ENCODE peak calls at places on chromosomes 3 and 15, in ten cellular contexts. S is NB4; G is activated B cell treated with CpG ODN at 0.5 μM for 24 hours; J is stimulated activated naive CD4-positive, alpha-beta T cell; M is cardiac muscle cell; Z is H7; X is PC-3; K is SHP77; W is activated CD4-positive, alpha-beta T cell treated with anti-CD3 and anti-CD28 coated beads, Interleukin-2, amount 50 U/mL, for 4 hours; U is ovary. R is an unnamed sample.

GRCh38 chr3:16188071-16188470 is 13.6 kb downstream of the GALNT15 start:
- DNase-seq in S (no peak), G (no peak), J (no peak), M (no peak), Z (no peak), X (no peak), K (no peak), W (no peak), U (no peak), R (no peak)

GRCh38 chr3:63034106-63034505 is 158.9 kb upstream of the CADPS start:
- DNase-seq in S (no peak), G (no peak), J (no peak), M (no peak), Z (no peak), X (no peak), K (no peak), W (no peak), U (no peak), R (no peak)

GRCh38 chr15:68578175-68578959 is 426 bp upstream of the CORO2B start:
- DNase-seq in S (peak; percentile 49), G (peak; percentile 57), J (no peak), M (peak; percentile 70), Z (peak; percentile 90), X (peak; percentile 32), K (no peak), W (no peak), U (peak; percentile 90), R (peak; percentile 89)

GRCh38 chr3:71563827-71564226 is 19.7 kb downstream of the FOXP1 start:
- DNase-seq in S (no peak), G (no peak), J (no peak), M (no peak), Z (no peak), X (no peak), K (no peak), W (no peak), U (no peak), R (no peak)

GRCh38 chr3:129672412-129672811 is 65.9 kb upstream of the PLXND1 start:
- DNase-seq in S (no peak), G (no peak), J (no peak), M (no peak), Z (no peak), X (no peak), K (no peak), W (no peak), U (no peak), R (no peak)

GRCh38 chr15:81575436-81576123 is 201.6 kb upstream of the TMC3 start:
- DNase-seq in S (no peak), G (no peak), J (no peak), M (peak; percentile 47), Z (no peak), X (no peak), K (peak; percentile 39), W (no peak), U (no peak), R (no peak)

GRCh38 chr3:53123953-53124352 is 6.3 kb downstream of the RFT1 start:
- DNase-seq in S (no peak), G (no peak), J (no peak), M (no peak), Z (no peak), X (no peak), K (no peak), W (no peak), U (no peak), R (no peak)

GRCh38 chr15:43991235-43991634 is 164.4 kb downstream of the WDR76 start:
- DNase-seq in S (no peak), G (no peak), J (no peak), M (no peak), Z (peak; percentile 26), X (no peak), K (no peak), W (no peak), U (no peak), R (no peak)

GRCh38 chr15:25863968-25864580 is 947 bp upstream of the ATP10A start:
- DNase-seq in S (no peak), G (no peak), J (no peak), M (no peak), Z (peak; percentile 55), X (no peak), K (no peak), W (no peak), U (no peak), R (no peak)

GRCh38 chr15:84883433-84883832 is 1.0 kb upstream of the SLC28A1 start:
- DNase-seq in S (no peak), G (no peak), J (no peak), M (no peak), Z (no peak), X (peak; percentile 31), K (no peak), W (no peak), U (no peak), R (no peak)

GRCh38 chr3:48564022-48564421 is 441 bp upstream of the UCN2 start:
- DNase-seq in S (peak; percentile 96), G (no peak), J (no peak), M (no peak), Z (peak; percentile 61), X (peak; percentile 77), K (no peak), W (no peak), U (no peak), R (peak; percentile 46)

GRCh38 chr3:35549690-35550089 is 89.6 kb upstream of the ARPP21 start:
- DNase-seq in S (no peak), G (no peak), J (no peak), M (no peak), Z (no peak), X (no peak), K (no peak), W (no peak), U (no peak), R (no peak)

GRCh38 chr3:112930771-112931170 is 44.1 kb downstream of the CD200R1 start:
- DNase-seq in S (no peak), G (no peak), J (no peak), M (no peak), Z (no peak), X (no peak), K (no peak), W (no peak), U (no peak), R (no peak)

GRCh38 chr15:94653071-94653470 is 421.7 kb downstream of the MCTP2 start:
- DNase-seq in S (no peak), G (no peak), J (no peak), M (no peak), Z (no peak), X (no peak), K (no peak), W (no peak), U (no peak), R (no peak)

GRCh38 chr15:78536134-78536533 is 4.1 kb upstream of the PSMA4 start:
- DNase-seq in S (no peak), G (no peak), J (no peak), M (no peak), Z (no peak), X (no peak), K (no peak), W (no peak), U (no peak), R (no peak)

GRCh38 chr3:159672728-159673471 is 315.7 kb upstream of the IL12A start:
- DNase-seq in S (no peak), G (no peak), J (no peak), M (no peak), Z (peak; percentile 13), X (peak; percentile 30), K (no peak), W (no peak), U (no peak), R (no peak)

GRCh38 chr15:51051776-51052175 is 42.9 kb downstream of the TNFAIP8L3 start:
- DNase-seq in S (no peak), G (no peak), J (no peak), M (no peak), Z (no peak), X (no peak), K (no peak), W (no peak), U (no peak), R (no peak)

GRCh38 chr15:67955256-67955655 is 98.9 kb upstream of the PIAS1 start:
- DNase-seq in S (peak; percentile 57), G (no peak), J (no peak), M (no peak), Z (no peak), X (no peak), K (no peak), W (no peak), U (no peak), R (no peak)

GRCh38 chr15:58762285-58762684 is 8.8 kb upstream of the MINDY2 start:
- DNase-seq in S (no peak), G (no peak), J (no peak), M (no peak), Z (no peak), X (no peak), K (no peak), W (no peak), U (no peak), R (no peak)

GRCh38 chr3:26347150-26347549 is 275.4 kb upstream of the LRRC3B start:
- DNase-seq in S (no peak), G (no peak), J (no peak), M (no peak), Z (no peak), X (no peak), K (no peak), W (no peak), U (no peak), R (no peak)

GRCh38 chr15:68674975-68675374 is 96.2 kb downstream of the CORO2B start:
- DNase-seq in S (peak; percentile 89), G (no peak), J (no peak), M (no peak), Z (peak; percentile 10), X (no peak), K (no peak), W (no peak), U (no peak), R (no peak)

GRCh38 chr3:69774029-69774428 is 34.8 kb downstream of the MITF start:
- DNase-seq in S (no peak), G (no peak), J (no peak), M (no peak), Z (no peak), X (peak; percentile 41), K (no peak), W (no peak), U (no peak), R (peak; percentile 85)

GRCh38 chr3:172106989-172107388 is 67.6 kb downstream of the FNDC3B start:
- DNase-seq in S (peak; percentile 95), G (no peak), J (peak; percentile 86), M (peak; percentile 20), Z (no peak), X (no peak), K (no peak), W (peak; percentile 35), U (no peak), R (no peak)

GRCh38 chr15:51192560-51193280 is 98.0 kb upstream of the TNFAIP8L3 start:
- DNase-seq in S (peak; percentile 85), G (peak; percentile 57), J (peak; percentile 17), M (peak; percentile 88), Z (peak; percentile 83), X (peak; percentile 89), K (peak; percentile 90), W (peak; percentile 59), U (peak; percentile 93), R (peak; percentile 54)

GRCh38 chr3:37056826-37057225 is 63.5 kb downstream of the MLH1 start:
- DNase-seq in S (no peak), G (no peak), J (no peak), M (no peak), Z (no peak), X (no peak), K (no peak), W (no peak), U (no peak), R (no peak)

GRCh38 chr15:67601008-67601620 is 58.6 kb downstream of the MAP2K5 start:
- DNase-seq in S (no peak), G (no peak), J (no peak), M (no peak), Z (no peak), X (peak; percentile 31), K (no peak), W (no peak), U (no peak), R (no peak)

GRCh38 chr15:62758126-62758951 is 284.2 kb upstream of the TPM1 start:
- DNase-seq in S (no peak), G (no peak), J (no peak), M (peak; percentile 29), Z (peak; percentile 71), X (peak; percentile 67), K (no peak), W (no peak), U (no peak), R (peak; percentile 83)

R was measured in ascending aorta.